ENCODE peak calls at places on chromosome 7, in six cellular contexts. T is T-helper 9 cell, D is sciatic nerve, U is GM18507, P is AML-193, J is tibial nerve. L is an unnamed sample.

GRCh38 chr7:50497068-50497642 is 47.0 kb upstream of the FIGNL1 start:
- DNase-seq in D (no peak), J (no peak), P (no peak), U (no peak), T (no peak), L (no peak)

GRCh38 chr7:115356139-115356746 is 434.3 kb downstream of the MDFIC start:
- DNase-seq in U (peak; percentile 0), P (peak; percentile 34), T (no peak), J (peak; percentile 10), D (no peak), L (no peak)

GRCh38 chr7:129831424-129832058 is 121.2 kb downstream of the UBE2H start:
- DNase-seq in P (no peak), J (no peak), T (no peak), U (no peak), D (no peak), L (no peak)

GRCh38 chr7:67788689-67789088 is 792.1 kb downstream of the TYW1 start:
- DNase-seq in T (no peak), P (no peak), D (no peak), U (no peak), J (no peak), L (no peak)

GRCh38 chr7:148270576-148270975 is 320.0 kb upstream of the C7orf33 start:
- DNase-seq in J (no peak), P (no peak), D (no peak), U (no peak), T (no peak), L (no peak)

GRCh38 chr7:140026935-140027334 is 35.8 kb downstream of the PARP12 start:
- DNase-seq in U (no peak), D (no peak), J (no peak), P (no peak), T (no peak), L (no peak)

GRCh38 chr7:99631311-99632109 is 14.8 kb downstream of the ZSCAN25 start:
- DNase-seq in D (no peak), U (no peak), J (no peak), T (no peak), P (no peak), L (no peak)

GRCh38 chr7:47418910-47419309 is 163.0 kb downstream of the TNS3 start:
- DNase-seq in U (no peak), T (no peak), J (no peak), P (no peak), D (no peak), L (no peak)

GRCh38 chr7:121753965-121754364 is 119.0 kb upstream of the PTPRZ1 start:
- DNase-seq in D (no peak), U (no peak), J (no peak), T (no peak), P (no peak), L (no peak)

GRCh38 chr7:55172161-55172560 is 153.3 kb downstream of the EGFR start:
- DNase-seq in U (no peak), T (no peak), D (no peak), P (no peak), J (no peak), L (no peak)

GRCh38 chr7:152931583-152931982 is 172.0 kb downstream of the ACTR3B start:
- DNase-seq in P (no peak), U (no peak), D (no peak), J (no peak), T (no peak), L (no peak)

GRCh38 chr7:28739826-28740225 is 218.3 kb downstream of the TRIL start:
- DNase-seq in T (no peak), J (no peak), D (no peak), P (no peak), U (no peak), L (no peak)

GRCh38 chr7:112484671-112485097 is 3.9 kb downstream of the LSMEM1 start:
- DNase-seq in P (no peak), U (no peak), D (no peak), J (no peak), T (no peak), L (no peak)